ENCODE peak calls at places on chromosomes 6 and 20, in five cellular contexts. H is MCF 10A; E is activated T-cell treated with anti-CD3 and anti-CD28 coated beads, Interleukin-2, amount 50 U/mL, for 48 hours; C is AML-193; Z is Calu3. X is an unnamed sample.
A peak's percentile ranks its signal among the peaks of the same experiment; 100 is the strongest.

GRCh38 chr6:114997813-114998292 is 655.0 kb upstream of the HS3ST5 start:
- DNase-seq in H (peak; percentile 14), E (no peak), C (no peak), Z (no peak), X (no peak)

GRCh38 chr20:24208652-24209051 is 220.1 kb upstream of the GGTLC1 start:
- DNase-seq in H (no peak), E (no peak), C (no peak), Z (no peak), X (no peak)

GRCh38 chr20:36349384-36350170 is 43.4 kb downstream of the DLGAP4 start:
- DNase-seq in H (no peak), E (no peak), C (no peak), Z (no peak), X (no peak)

GRCh38 chr20:51529758-51530157 is 12.8 kb downstream of the NFATC2 start:
- DNase-seq in H (no peak), E (peak; percentile 84), C (no peak), Z (no peak), X (no peak)

GRCh38 chr6:43926644-43927524 is 156.9 kb downstream of the VEGFA start:
- DNase-seq in H (peak; percentile 97), E (no peak), C (no peak), Z (peak; percentile 98), X (peak; percentile 92)

GRCh38 chr6:121482004-121482693 is 46.7 kb downstream of the GJA1 start:
- DNase-seq in H (peak; percentile 61), E (no peak), C (no peak), Z (no peak), X (no peak)

GRCh38 chr6:91087864-91088263 is 501.0 kb upstream of the MAP3K7 start:
- DNase-seq in H (no peak), E (no peak), C (no peak), Z (no peak), X (no peak)

GRCh38 chr20:38353298-38353697 is 7.0 kb downstream of the LBP start:
- DNase-seq in H (no peak), E (no peak), C (no peak), Z (no peak), X (no peak)

GRCh38 chr6:147559016-147559415 is 50.5 kb downstream of the SAMD5 start:
- DNase-seq in H (no peak), E (no peak), C (no peak), Z (peak; percentile 1), X (no peak)

GRCh38 chr20:32609993-32610896 is 25.1 kb upstream of the NOL4L start:
- DNase-seq in H (no peak), E (no peak), C (no peak), Z (no peak), X (no peak)

GRCh38 chr6:124536157-124536556 is 426.1 kb upstream of the RNF217 start:
- DNase-seq in H (no peak), E (no peak), C (no peak), Z (no peak), X (no peak)

GRCh38 chr6:51292659-51293058 is 474.0 kb downstream of the TFAP2B start:
- DNase-seq in H (peak; percentile 21), E (no peak), C (no peak), Z (no peak), X (no peak)

GRCh38 chr6:47407295-47408281 is 70.0 kb upstream of the CD2AP start:
- DNase-seq in H (no peak), E (no peak), C (no peak), Z (no peak), X (no peak)

GRCh38 chr6:110813813-110814487 is 1.3 kb downstream of the CDK19 start:
- DNase-seq in H (peak; percentile 40), E (no peak), C (peak; percentile 73), Z (peak; percentile 32), X (peak; percentile 15)

GRCh38 chr6:4853349-4853748 is 77.1 kb downstream of the CDYL start:
- DNase-seq in H (no peak), E (no peak), C (no peak), Z (no peak), X (no peak)

GRCh38 chr6:143064996-143065683 is 4.5 kb downstream of the AIG1 start:
- DNase-seq in H (peak; percentile 31), E (no peak), C (peak; percentile 63), Z (peak; percentile 17), X (peak; percentile 32)

GRCh38 chr20:58407201-58407873 is 18.3 kb downstream of the VAPB start:
- DNase-seq in H (peak; percentile 30), E (no peak), C (no peak), Z (no peak), X (no peak)

GRCh38 chr6:43277643-43278523 is 20.2 kb upstream of the SLC22A7 start:
- DNase-seq in H (no peak), E (no peak), C (no peak), Z (no peak), X (peak; percentile 63)

GRCh38 chr6:158605266-158605878 is 39.2 kb downstream of the DYNLT1 start:
- DNase-seq in H (peak; percentile 65), E (peak; percentile 69), C (peak; percentile 48), Z (peak; percentile 65), X (peak; percentile 80)

X was measured in hepatocyte.